ENCODE peak calls at places on chromosome 9, in six cellular contexts. H, S, Y, R, P and L are unnamed samples.

GRCh38 chr9:98191615-98192502 is 578 bp downstream of the CORO2A start:
- DNase-seq in H (no peak), S (no peak), Y (no peak), R (peak; percentile 29), P (peak; percentile 54), L (peak; percentile 14)

GRCh38 chr9:36078047-36078446 is 41.3 kb downstream of the RECK start:
- DNase-seq in H (no peak), S (no peak), Y (no peak), R (no peak), P (no peak), L (no peak)

GRCh38 chr9:137068539-137069507 is 1.5 kb downstream of the SAPCD2 start:
- DNase-seq in H (no peak), S (no peak), Y (no peak), R (no peak), P (no peak), L (no peak)

GRCh38 chr9:2066312-2067273 is 51.4 kb downstream of the SMARCA2 start:
- DNase-seq in H (peak; percentile 51), S (no peak), Y (no peak), R (no peak), P (no peak), L (no peak)

GRCh38 chr9:110050925-110051355 is 157.0 kb downstream of the C9orf152 start:
- DNase-seq in H (peak; percentile 98), S (no peak), Y (no peak), R (no peak), P (peak; percentile 34), L (no peak)

GRCh38 chr9:17402309-17402708 is 176.6 kb upstream of the SH3GL2 start:
- DNase-seq in H (peak; percentile 32), S (peak; percentile 78), Y (no peak), R (no peak), P (no peak), L (no peak)

GRCh38 chr9:91758491-91758981 is 191.5 kb downstream of the ROR2 start:
- DNase-seq in H (peak; percentile 54), S (peak; percentile 70), Y (no peak), R (no peak), P (no peak), L (no peak)

GRCh38 chr9:14389146-14389545 is 75.2 kb upstream of the NFIB start:
- DNase-seq in H (no peak), S (no peak), Y (no peak), R (no peak), P (no peak), L (no peak)

GRCh38 chr9:126471084-126471611 is 142.6 kb upstream of the LMX1B start:
- DNase-seq in H (peak; percentile 81), S (no peak), Y (no peak), R (peak; percentile 43), P (peak; percentile 85), L (peak; percentile 41)

GRCh38 chr9:135103931-135104639 is 16.6 kb downstream of the OLFM1 start:
- DNase-seq in H (no peak), S (no peak), Y (no peak), R (no peak), P (no peak), L (no peak)

GRCh38 chr9:36268007-36268427 is 9.8 kb upstream of the GNE start:
- DNase-seq in H (peak; percentile 69), S (no peak), Y (no peak), R (no peak), P (no peak), L (no peak)

GRCh38 chr9:134655591-134656333 is 14.2 kb downstream of the COL5A1 start:
- DNase-seq in H (no peak), S (no peak), Y (no peak), R (no peak), P (no peak), L (no peak)